ENCODE peak calls at places on chromosome 3, in ten cellular contexts. J is fibroblast of lung; R is cardiac muscle cell; O is tibial artery; Q is pancreas; D is IMR-90; S is CD4-positive, alpha-beta memory T cell; M is HCT116; G is psoas muscle; N is mammary epithelial cell. P is an unnamed sample.
A peak's percentile ranks its signal among the peaks of the same experiment; 100 is the strongest.

GRCh38 chr3:70829101-70829500 is 516.7 kb upstream of the MDFIC2 start:
- DNase-seq in N (no peak), S (no peak), M (no peak), G (no peak), J (peak; percentile 69), Q (no peak), D (peak; percentile 88), R (peak; percentile 89), O (no peak), P (peak; percentile 45)

GRCh38 chr3:114221165-114221880 is 16.1 kb downstream of the ZNF80 start:
- DNase-seq in J (no peak), M (no peak), R (peak; percentile 95), D (no peak), O (no peak), S (peak; percentile 59), N (no peak), G (no peak), Q (no peak), P (no peak)

GRCh38 chr3:49671291-49672288 is 2.6 kb upstream of the APEH start:
- DNase-seq in N (peak; percentile 61), G (peak; percentile 82), S (peak; percentile 69), M (peak; percentile 61), J (peak; percentile 60), D (peak; percentile 53), Q (peak; percentile 90), O (no peak), R (peak; percentile 72), P (peak; percentile 48)

GRCh38 chr3:107629556-107629955 is 106.8 kb downstream of the BBX start:
- DNase-seq in Q (no peak), N (no peak), J (peak; percentile 37), O (no peak), D (peak; percentile 28), R (peak; percentile 69), S (no peak), G (no peak), M (no peak), P (no peak)

GRCh38 chr3:58559586-58559985 is 17.6 kb downstream of the FAM107A start:
- DNase-seq in S (no peak), O (peak; percentile 51), J (no peak), R (no peak), N (no peak), D (no peak), M (no peak), G (no peak), Q (no peak), P (no peak)

GRCh38 chr3:14902719-14903118 is 44.7 kb upstream of the NR2C2 start:
- DNase-seq in D (no peak), G (peak; percentile 82), R (peak; percentile 11), M (no peak), Q (no peak), O (no peak), J (peak; percentile 32), S (no peak), N (no peak), P (peak; percentile 76)

GRCh38 chr3:188531210-188531609 is 377.3 kb downstream of the LPP start:
- DNase-seq in Q (no peak), M (no peak), O (no peak), J (no peak), S (no peak), D (peak; percentile 59), R (peak; percentile 81), N (peak; percentile 71), G (no peak), P (no peak)

GRCh38 chr3:115659861-115660260 is 36.6 kb downstream of the GAP43 start:
- DNase-seq in O (no peak), S (no peak), M (no peak), G (no peak), J (peak; percentile 30), N (no peak), R (no peak), D (peak; percentile 64), Q (no peak), P (no peak)

GRCh38 chr3:38022301-38022700 is 7.1 kb downstream of the PLCD1 start:
- DNase-seq in D (no peak), R (no peak), M (no peak), N (no peak), Q (no peak), S (no peak), G (peak; percentile 38), J (no peak), O (peak; percentile 60), P (peak; percentile 33)

GRCh38 chr3:38022887-38023709 is 6.3 kb downstream of the PLCD1 start:
- DNase-seq in M (no peak), R (no peak), S (no peak), O (peak; percentile 64), N (no peak), Q (no peak), D (no peak), G (peak; percentile 37), J (no peak), P (no peak)

GRCh38 chr3:38019658-38020341 is 9.6 kb downstream of the PLCD1 start:
- DNase-seq in G (no peak), R (no peak), S (no peak), M (no peak), J (no peak), N (no peak), D (no peak), O (peak; percentile 60), Q (peak; percentile 73), P (no peak)

GRCh38 chr3:38020342-38020726 is 9.1 kb downstream of the PLCD1 start:
- DNase-seq in O (no peak), G (no peak), N (no peak), R (no peak), M (no peak), S (no peak), D (no peak), Q (no peak), J (no peak), P (no peak)

DNA sequence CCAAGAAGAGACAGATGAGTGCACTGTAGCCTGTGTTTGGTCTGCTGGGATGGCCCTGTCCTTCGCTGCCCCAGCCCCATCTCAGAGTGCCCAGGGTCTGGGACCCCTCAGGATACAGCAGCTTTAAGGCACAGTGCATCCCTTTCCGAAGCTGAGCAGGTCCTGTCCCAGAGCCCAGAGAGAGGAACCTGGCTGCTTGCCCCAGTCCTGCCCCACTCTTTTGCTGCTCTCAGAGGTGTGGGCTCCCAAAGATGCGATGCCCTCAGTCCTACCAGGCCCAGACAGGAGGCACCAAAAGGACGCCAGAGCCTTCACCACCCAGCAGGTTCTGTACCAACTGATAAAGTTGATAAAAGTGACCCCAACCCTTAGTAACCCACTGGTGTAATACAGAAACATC is 8.2 kb downstream of the PLCD1 start:
- DNase-seq in G (peak; percentile 44), O (peak; percentile 60), M (no peak), N (no peak), S (no peak), Q (no peak), R (no peak), D (no peak), J (no peak), P (peak; percentile 40)
- H3K4me1 ChIP-seq in G (no peaks in the 10 kb centered on the region), O (peaks cover 27% of the 10 kb centered on the region), M (peaks cover 8% of the 10 kb centered on the region), N (peaks cover 17% of the 10 kb centered on the region), S (peaks cover 33% of the 10 kb centered on the region), Q (no peaks in the 10 kb centered on the region), R (peaks cover 20% of the 10 kb centered on the region), D (peaks cover 2% of the 10 kb centered on the region), J (peaks cover 3% of the 10 kb centered on the region), P (peaks cover 19% of the 10 kb centered on the region)

DNA sequence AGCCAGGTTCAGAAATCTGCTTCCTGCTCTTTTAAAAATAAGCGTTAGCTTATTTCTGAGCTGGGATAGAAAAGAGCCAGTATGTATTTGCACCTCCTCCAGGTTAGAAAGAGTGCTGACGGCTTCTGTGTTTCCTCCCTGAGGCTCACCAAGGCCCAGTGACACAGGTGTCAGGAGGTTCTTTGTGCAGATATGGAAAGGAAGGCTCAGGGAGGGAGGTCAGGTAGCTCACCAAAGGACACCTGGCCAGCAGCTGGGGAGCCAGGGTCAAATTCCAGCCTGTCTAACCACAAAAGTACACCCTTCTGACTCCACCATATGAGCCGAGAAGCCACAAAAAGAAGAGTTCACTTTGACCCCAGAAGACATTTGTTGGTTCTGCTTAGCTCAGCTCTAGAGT is 201.0 kb upstream of the WNT5A start:
- DNase-seq in M (no peak), R (no peak), J (no peak), D (no peak), G (no peak), S (no peak), N (no peak), Q (no peak), O (no peak), P (no peak)
- H3K4me1 ChIP-seq in M (no peaks in the 10 kb centered on the region), R (peaks cover 23% of the 10 kb centered on the region), J (no peaks in the 10 kb centered on the region), D (peaks cover 10% of the 10 kb centered on the region), G (peaks cover 3% of the 10 kb centered on the region), S (no peaks in the 10 kb centered on the region), N (no peaks in the 10 kb centered on the region), Q (no peaks in the 10 kb centered on the region), O (peaks cover 11% of the 10 kb centered on the region), P (peaks cover 7% of the 10 kb centered on the region)

DNA sequence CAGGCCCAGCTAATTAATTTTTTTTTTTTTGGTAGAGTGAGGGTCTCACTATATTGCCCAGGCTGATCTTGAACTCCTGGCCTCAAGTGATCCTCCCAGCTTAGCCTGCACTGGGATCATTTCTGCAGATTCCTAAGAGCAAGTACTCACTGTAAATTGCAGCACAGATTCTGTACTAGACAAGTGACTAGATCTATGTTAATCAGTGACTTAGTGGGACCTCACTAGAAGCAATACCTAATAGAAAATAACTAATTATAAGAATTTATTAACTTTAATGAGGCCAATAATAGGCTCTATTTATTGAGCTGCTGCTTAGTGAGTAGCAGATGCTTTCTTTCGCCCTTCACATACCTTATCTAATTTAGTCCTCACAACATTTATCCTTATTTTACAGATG is 10.7 kb upstream of the UTS2B start:
- DNase-seq in Q (no peak), N (no peak), O (no peak), R (no peak), J (no peak), G (no peak), D (no peak), M (no peak), S (no peak), P (no peak)
- H3K4me1 ChIP-seq in Q (peaks cover 23% of the 10 kb centered on the region), N (peaks cover 11% of the 10 kb centered on the region), O (peaks cover 51% of the 10 kb centered on the region), R (peaks cover 21% of the 10 kb centered on the region), J (peaks cover 2% of the 10 kb centered on the region), G (peaks cover 70% of the 10 kb centered on the region), D (peaks cover 12% of the 10 kb centered on the region), M (peaks cover 18% of the 10 kb centered on the region), S (no peaks in the 10 kb centered on the region), P (peaks cover 14% of the 10 kb centered on the region)

GRCh38 chr3:149620291-149621020 is 37.4 kb downstream of the WWTR1 start:
- DNase-seq in J (peak; percentile 58), O (no peak), D (peak; percentile 87), G (no peak), S (no peak), N (peak; percentile 19), R (peak; percentile 68), Q (no peak), M (no peak), P (no peak)
- H3K4me1 ChIP-seq in J (peaks cover 6% of the 10 kb centered on the region), O (peaks cover 81% of the 10 kb centered on the region), D (peaks cover 32% of the 10 kb centered on the region), G (peaks cover 17% of the 10 kb centered on the region), S (no peaks in the 10 kb centered on the region), N (peaks cover 42% of the 10 kb centered on the region), R (peaks cover 36% of the 10 kb centered on the region), Q (peaks cover 3% of the 10 kb centered on the region), M (peaks cover 17% of the 10 kb centered on the region), P (peaks cover 20% of the 10 kb centered on the region)